ENCODE peak calls at places on chromosomes 12 and 14, in seven cellular contexts. H is A549; Q is NCI-H1436; P is stimulated activated CD4-positive, alpha-beta T cell treated with anti-CD3 and anti-CD28 coated beads, TNF-alpha, amount 100 ng/mL, for 1 hour; O is suprapubic skin; W is kidney glomerular epithelial cell; U is neural crest cell. Y is an unnamed sample.

GRCh38 chr14:80456200-80456599 is 244.9 kb upstream of the DIO2 start:
- DNase-seq in H (no peak), Q (no peak), P (no peak), O (no peak), W (no peak), U (no peak), Y (peak; percentile 37)

GRCh38 chr12:45208604-45209487 is 7.0 kb upstream of the ANO6 start:
- DNase-seq in H (peak; percentile 61), Q (no peak), P (no peak), O (no peak), W (no peak), U (no peak), Y (peak; percentile 71)

GRCh38 chr12:107610030-107610859 is 75.4 kb upstream of the PWP1 start:
- DNase-seq in H (peak; percentile 53), Q (peak; percentile 7), P (no peak), O (no peak), W (peak; percentile 12), U (peak; percentile 46), Y (peak; percentile 36)

GRCh38 chr12:65490193-65490592 is 211.7 kb downstream of the MSRB3 start:
- DNase-seq in H (no peak), Q (no peak), P (no peak), O (no peak), W (peak; percentile 72), U (no peak), Y (peak; percentile 68)

GRCh38 chr12:103841690-103842584 is 903 bp upstream of the NT5DC3 start:
- DNase-seq in H (peak; percentile 85), Q (no peak), P (peak; percentile 10), O (peak; percentile 79), W (peak; percentile 75), U (no peak), Y (peak; percentile 74)

GRCh38 chr12:115001538-115001937 is 317.6 kb upstream of the TBX3 start:
- DNase-seq in H (no peak), Q (no peak), P (no peak), O (no peak), W (no peak), U (no peak), Y (no peak)

GRCh38 chr14:35336171-35337073 is 44.2 kb downstream of the PSMA6 start:
- DNase-seq in H (peak; percentile 98), Q (no peak), P (no peak), O (peak; percentile 92), W (peak; percentile 77), U (peak; percentile 52), Y (peak; percentile 99)

GRCh38 chr12:57687862-57688261 is 6.1 kb upstream of the OS9 start:
- DNase-seq in H (no peak), Q (no peak), P (no peak), O (no peak), W (no peak), U (no peak), Y (no peak)

GRCh38 chr12:10618338-10618987 is 5.1 kb upstream of the MAGOHB start:
- DNase-seq in H (peak; percentile 58), Q (no peak), P (no peak), O (no peak), W (peak; percentile 75), U (no peak), Y (peak; percentile 74)

GRCh38 chr12:89414851-89415250 is 62.5 kb upstream of the DUSP6 start:
- DNase-seq in H (no peak), Q (no peak), P (no peak), O (no peak), W (no peak), U (no peak), Y (peak; percentile 78)

GRCh38 chr12:107081778-107082177 is 11.6 kb downstream of the CRY1 start:
- DNase-seq in H (no peak), Q (no peak), P (no peak), O (no peak), W (no peak), U (no peak), Y (no peak)

GRCh38 chr14:22047105-22047504 is 373.5 kb upstream of the OR4E1 start:
- DNase-seq in H (peak; percentile 31), Q (no peak), P (no peak), O (no peak), W (peak; percentile 38), U (peak; percentile 5), Y (peak; percentile 9)